ENCODE peak calls at places on chromosomes 12 and 14, in five cellular contexts. J is hepatocyte, Z is PC-9, G is GM10248, W is heart left ventricle. T is an unnamed sample.

GRCh38 chr12:2974560-2974971 is 15.4 kb downstream of the TEAD4 start:
- DNase-seq in J (no peak), W (no peak), G (no peak), Z (no peak), T (no peak)

GRCh38 chr12:92614502-92614901 is 88.3 kb upstream of the PLEKHG7 start:
- DNase-seq in G (no peak), Z (no peak), J (no peak), W (no peak), T (no peak)

GRCh38 chr12:25124493-25124892 is 70.5 kb downstream of the DNAI7 start:
- DNase-seq in Z (no peak), J (no peak), G (no peak), W (no peak), T (no peak)

GRCh38 chr12:49583361-49584094 is 15.6 kb upstream of the MCRS1 start:
- DNase-seq in G (no peak), Z (no peak), W (no peak), J (no peak), T (no peak)

GRCh38 chr12:92064420-92064819 is 81.2 kb downstream of the BTG1 start:
- DNase-seq in G (no peak), J (no peak), W (no peak), Z (no peak), T (no peak)

GRCh38 chr12:93714382-93714781 is 37.2 kb downstream of the CRADD start:
- DNase-seq in Z (no peak), W (peak), J (no peak), G (no peak), T (no peak)

GRCh38 chr14:95185452-95186392 is 28.4 kb upstream of the DICER1 start:
- DNase-seq in W (peak), G (no peak), Z (no peak), J (no peak), T (no peak)

GRCh38 chr12:74043343-74043742 is 494.3 kb upstream of the ATXN7L3B start:
- DNase-seq in J (peak), Z (peak), G (no peak), W (no peak), T (peak)

GRCh38 chr12:27515671-27516070 is 8.3 kb upstream of the PPFIBP1 start:
- DNase-seq in Z (no peak), W (no peak), G (no peak), J (no peak), T (no peak)

GRCh38 chr14:92613008-92613658 is 99.6 kb downstream of the RIN3 start:
- DNase-seq in J (no peak), Z (no peak), W (no peak), G (peak), T (no peak)

GRCh38 chr12:131167334-131167733 is 213.6 kb downstream of the ADGRD1 start:
- DNase-seq in Z (no peak), J (no peak), W (no peak), G (no peak), T (peak)

GRCh38 chr12:26821212-26821701 is 11.7 kb downstream of the ITPR2 start:
- DNase-seq in J (no peak), W (no peak), G (no peak), Z (no peak), T (no peak)

GRCh38 chr12:123056053-123056452 is 75.6 kb downstream of the ARL6IP4 start:
- DNase-seq in W (no peak), Z (peak), J (no peak), G (no peak), T (no peak)

GRCh38 chr12:131105351-131105735 is 151.6 kb downstream of the ADGRD1 start:
- DNase-seq in Z (no peak), W (no peak), J (no peak), G (no peak), T (no peak)

GRCh38 chr12:28351414-28351813 is 161.2 kb downstream of the CCDC91 start:
- DNase-seq in J (no peak), W (no peak), Z (no peak), G (no peak), T (no peak)

GRCh38 chr12:9741726-9742125 is 8.8 kb upstream of the CLECL1 start:
- DNase-seq in Z (no peak), G (peak), W (no peak), J (no peak), T (no peak)

GRCh38 chr14:50312734-50313054 is 570 bp downstream of the DMAC2L start:
- DNase-seq in J (no peak), G (no peak), W (no peak), Z (no peak), T (peak)

GRCh38 chr14:50308363-50308762 is 3.7 kb downstream of the L2HGDH start:
- DNase-seq in J (no peak), W (no peak), Z (no peak), G (no peak), T (no peak)

GRCh38 chr14:50311337-50311973 is 574 bp downstream of the L2HGDH start:
- DNase-seq in G (no peak), W (no peak), Z (no peak), J (no peak), T (peak)

GRCh38 chr14:50310445-50310844 is 1.6 kb downstream of the L2HGDH start:
- DNase-seq in Z (no peak), W (no peak), G (no peak), J (no peak), T (no peak)

GRCh38 chr14:50311974-50312733 is at the start of the genes DMAC2L and L2HGDH:
- DNase-seq in Z (peak), W (peak), G (peak), J (peak), T (peak)
- TF ChIP-seq CTCF in Z (peak), W (peak), G (peak), J (peak), T (no peak)

GRCh38 chr12:96399919-96400630 is at the start of gene CDK17:
- DNase-seq in J (peak), Z (peak), W (peak), G (peak), T (no peak)
- TF ChIP-seq CTCF in J (peak), Z (no peak), W (peak), G (peak), T (peak)

GRCh38 chr14:51989293-51990234 is at the start of gene RTRAF:
- DNase-seq in W (peak), G (peak), J (peak), Z (peak), T (peak)
- TF ChIP-seq CTCF in W (no peak), G (no peak), J (no peak), Z (no peak), T (no peak)

GRCh38 chr12:108912361-108912760 is 32.5 kb downstream of the DAO start:
- DNase-seq in G (no peak), J (no peak), W (no peak), Z (no peak), T (no peak)

GRCh38 chr12:108916336-108916735 is 36.4 kb downstream of the DAO start:
- DNase-seq in W (no peak), J (no peak), Z (no peak), G (no peak), T (no peak)

GRCh38 chr12:108915632-108916133 is 35.8 kb downstream of the DAO start:
- DNase-seq in W (no peak), J (no peak), G (no peak), Z (no peak), T (no peak)

GRCh38 chr12:108911915-108912314 is 32.0 kb downstream of the DAO start:
- DNase-seq in W (no peak), J (peak), G (no peak), Z (peak), T (peak)

DNA sequence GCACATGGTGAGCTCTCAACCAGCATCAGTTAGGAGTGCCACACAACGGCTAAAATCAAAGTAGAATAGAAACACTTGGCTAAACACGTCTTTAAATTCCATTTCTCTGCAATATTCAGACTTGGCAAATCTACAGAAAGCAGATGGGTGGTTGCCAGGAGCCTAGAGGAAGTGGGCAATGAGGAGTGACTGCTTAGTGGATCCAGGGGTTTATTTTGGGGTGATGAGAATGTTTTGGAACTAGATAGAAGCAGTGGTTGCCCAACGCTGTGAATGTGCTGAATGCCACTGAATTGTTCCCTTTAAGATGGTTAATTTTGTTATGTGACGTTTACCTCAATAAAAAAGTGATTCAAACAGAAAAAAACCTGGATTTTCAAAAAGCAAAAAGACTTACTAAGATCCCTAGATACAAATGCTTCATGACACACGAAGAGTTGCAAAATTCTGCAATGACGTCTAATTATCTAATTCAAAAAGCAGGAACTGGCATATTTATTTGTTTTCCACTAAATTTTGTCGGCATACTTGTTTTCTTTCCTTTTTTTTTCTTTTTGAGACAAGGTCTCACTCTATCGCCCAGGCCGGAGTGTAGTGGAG is 34.2 kb downstream of the DAO start:
- DNase-seq in J (no peak), W (no peak), G (no peak), Z (no peak), T (no peak)
- TF ChIP-seq CTCF in J (no peak), W (no peak), G (no peak), Z (no peak), T (no peak)

GRCh38 chr12:55978393-55978792 is 4.5 kb downstream of the RAB5B start:
- DNase-seq in Z (no peak), G (no peak), J (no peak), W (no peak), T (no peak)
- TF ChIP-seq CTCF in Z (no peak), G (no peak), J (no peak), W (no peak), T (no peak)